ENCODE peak calls at places on chromosomes 13 and 19, in six cellular contexts. G is lung; O is mucosa of descending colon; Z is stimulated activated CD4-positive, alpha-beta T cell treated with anti-CD3 and anti-CD28 coated beads, TNF-alpha, amount 100 ng/mL, for 4 hours; J is amniotic stem cell; K is tibial nerve. P is an unnamed sample.

GRCh38 chr19:50551713-50552187 is 16.5 kb downstream of the LRRC4B start:
- DNase-seq in G (no peak), O (no peak), Z (no peak), J (no peak), K (no peak), P (no peak)

GRCh38 chr19:45087531-45087930 is 5.4 kb upstream of the PPP1R37 start:
- DNase-seq in G (no peak), O (no peak), Z (no peak), J (no peak), K (no peak), P (no peak)

GRCh38 chr13:91868351-91868750 is 469.9 kb downstream of the GPC5 start:
- DNase-seq in G (no peak), O (no peak), Z (no peak), J (no peak), K (no peak), P (no peak)

GRCh38 chr13:19618925-19619324 is 14.5 kb upstream of the MPHOSPH8 start:
- DNase-seq in G (no peak), O (no peak), Z (no peak), J (no peak), K (no peak), P (no peak)

GRCh38 chr13:77031869-77032268 is 4.9 kb upstream of the FBXL3 start:
- DNase-seq in G (no peak), O (no peak), Z (no peak), J (no peak), K (no peak), P (no peak)

GRCh38 chr19:2478324-2478755 is 2.4 kb downstream of the GADD45B start:
- DNase-seq in G (peak), O (peak), Z (no peak), J (no peak), K (peak), P (no peak)

GRCh38 chr13:47518530-47518929 is 482.5 kb downstream of the SUCLA2 start:
- DNase-seq in G (no peak), O (no peak), Z (no peak), J (no peak), K (no peak), P (no peak)

GRCh38 chr19:17772172-17772571 is 20.9 kb downstream of the FCHO1 start:
- DNase-seq in G (no peak), O (no peak), Z (no peak), J (no peak), K (no peak), P (no peak)

GRCh38 chr19:45729774-45730388 is 815 bp downstream of the FBXO46 start:
- DNase-seq in G (no peak), O (no peak), Z (peak), J (no peak), K (no peak), P (no peak)

GRCh38 chr19:13189600-13189999 is 39.4 kb downstream of the IER2 start:
- DNase-seq in G (no peak), O (no peak), Z (no peak), J (no peak), K (no peak), P (no peak)

GRCh38 chr13:26440111-26440510 is 117.4 kb upstream of the WASF3 start:
- DNase-seq in G (no peak), O (no peak), Z (no peak), J (no peak), K (no peak), P (no peak)

GRCh38 chr13:80787604-80788003 is 446.7 kb upstream of the SPRY2 start:
- DNase-seq in G (no peak), O (no peak), Z (no peak), J (no peak), K (no peak), P (no peak)

GRCh38 chr19:6413291-6413690 is 11.3 kb downstream of the KHSRP start:
- DNase-seq in G (no peak), O (no peak), Z (no peak), J (no peak), K (no peak), P (no peak)

GRCh38 chr13:44932171-44932849 is 57.0 kb downstream of the NUFIP1 start:
- DNase-seq in G (no peak), O (no peak), Z (no peak), J (no peak), K (no peak), P (no peak)

GRCh38 chr19:7415163-7415856 is 66.6 kb downstream of the ARHGEF18 start:
- DNase-seq in G (peak), O (no peak), Z (no peak), J (no peak), K (no peak), P (no peak)

GRCh38 chr19:18846862-18847515 is 15.2 kb downstream of the UPF1 start:
- DNase-seq in G (peak), O (peak), Z (peak), J (peak), K (peak), P (no peak)

GRCh38 chr13:106038752-106039151 is 496.7 kb downstream of the EFNB2 start:
- DNase-seq in G (no peak), O (no peak), Z (no peak), J (peak), K (no peak), P (peak)

GRCh38 chr19:55146078-55146647 is 2.8 kb downstream of the TNNT1 start:
- DNase-seq in G (no peak), O (no peak), Z (no peak), J (no peak), K (no peak), P (no peak)

GRCh38 chr19:34963531-34964406 is at the start of gene ZNF792:
- DNase-seq in G (peak), O (peak), Z (peak), J (peak), K (peak), P (no peak)

GRCh38 chr19:5037936-5038335 is 69.0 kb downstream of the KDM4B start:
- DNase-seq in G (no peak), O (no peak), Z (no peak), J (no peak), K (no peak), P (no peak)

GRCh38 chr13:76809369-76809768 is 76.8 kb downstream of the KCTD12 start:
- DNase-seq in G (no peak), O (no peak), Z (no peak), J (no peak), K (no peak), P (no peak)

GRCh38 chr19:18588611-18589379 is at the start of gene REX1BD:
- DNase-seq in G (peak), O (peak), Z (peak), J (peak), K (peak), P (no peak)

GRCh38 chr13:114166381-114167131 is 12.5 kb upstream of the CFAP97D2 start:
- DNase-seq in G (no peak), O (peak), Z (no peak), J (no peak), K (no peak), P (no peak)

GRCh38 chr19:5628470-5628869 is 5.6 kb downstream of the SAFB start:
- DNase-seq in G (no peak), O (no peak), Z (no peak), J (no peak), K (no peak), P (no peak)

GRCh38 chr19:17601683-17602082 is 46.2 kb downstream of the COLGALT1 start:
- DNase-seq in G (no peak), O (no peak), Z (no peak), J (no peak), K (no peak), P (no peak)

GRCh38 chr13:21233086-21233485 is 56.6 kb downstream of the MRPL57 start:
- DNase-seq in G (no peak), O (no peak), Z (no peak), J (no peak), K (no peak), P (no peak)

GRCh38 chr19:51525731-51526130 is 5.7 kb downstream of the SIGLEC6 start:
- DNase-seq in G (no peak), O (no peak), Z (no peak), J (no peak), K (no peak), P (no peak)

GRCh38 chr13:49652691-49653305 is 24.5 kb downstream of the ARL11 start:
- DNase-seq in G (no peak), O (peak), Z (no peak), J (no peak), K (no peak), P (no peak)

GRCh38 chr13:77002590-77003190 is 10.8 kb downstream of the CLN5 start:
- DNase-seq in G (no peak), O (no peak), Z (no peak), J (peak), K (no peak), P (no peak)

GRCh38 chr19:15508035-15508710 is at the start of gene CYP4F22:
- DNase-seq in G (no peak), O (no peak), Z (no peak), J (no peak), K (no peak), P (no peak)

GRCh38 chr13:112671359-112671758 is 18.5 kb upstream of the ATP11A start:
- DNase-seq in G (no peak), O (no peak), Z (no peak), J (no peak), K (no peak), P (no peak)